ENCODE peak calls at places on chromosomes 7 and 10, in ten cellular contexts. H is astrocyte of the hippocampus; I is Right ventricle myocardium inferior; D is HCEC 1CT; M is stimulated activated CD4-positive, alpha-beta T cell treated with anti-CD3 and anti-CD28 coated beads, Interleukin-4, amount 100 ng/mL, for 1 hour; W is ureter; S is nucleus accumbens; N is NCI-H524; K is occipital lobe; U is endothelial cell. F is an unnamed sample.

GRCh38 chr10:14749051-14749809 is 25.5 kb downstream of the FAM107B start:
- DNase-seq in I (no peak), K (no peak), H (peak), U (no peak), M (no peak), N (no peak), W (no peak), D (no peak), S (no peak), F (no peak)

GRCh38 chr10:3805791-3806381 is 20.9 kb upstream of the KLF6 start:
- DNase-seq in N (no peak), S (no peak), H (peak), M (peak), U (no peak), W (peak), D (peak), I (no peak), K (no peak), F (peak)

GRCh38 chr10:59284111-59284975 is 78.0 kb downstream of the FAM13C start:
- DNase-seq in W (no peak), K (no peak), D (no peak), I (no peak), M (no peak), U (no peak), N (no peak), S (no peak), H (peak), F (no peak)

GRCh38 chr10:114646426-114646825 is 11.6 kb downstream of the ABLIM1 start:
- DNase-seq in S (no peak), I (no peak), U (no peak), K (no peak), M (no peak), H (no peak), D (no peak), W (no peak), N (no peak), F (no peak)

GRCh38 chr7:34612671-34613070 is 45.3 kb upstream of the NPSR1 start:
- DNase-seq in W (no peak), I (no peak), K (no peak), S (no peak), M (no peak), H (peak), U (no peak), N (no peak), D (no peak), F (no peak)

GRCh38 chr10:124512600-124512999 is 51.0 kb downstream of the LHPP start:
- DNase-seq in N (no peak), W (no peak), D (no peak), H (no peak), S (no peak), U (no peak), I (no peak), M (no peak), K (no peak), F (no peak)

GRCh38 chr7:106294334-106294733 is 9.6 kb upstream of the NAMPT start:
- DNase-seq in H (no peak), S (no peak), D (no peak), N (no peak), U (no peak), K (no peak), I (no peak), W (no peak), M (no peak), F (no peak)

GRCh38 chr7:112520787-112521186 is 40.0 kb downstream of the LSMEM1 start:
- DNase-seq in S (no peak), D (no peak), H (no peak), U (no peak), M (no peak), N (no peak), K (no peak), W (no peak), I (no peak), F (no peak)

GRCh38 chr10:75743231-75743864 is 311.9 kb downstream of the LRMDA start:
- DNase-seq in S (no peak), D (no peak), K (no peak), H (no peak), W (no peak), N (no peak), U (no peak), M (no peak), I (no peak), F (no peak)

GRCh38 chr10:97542169-97543024 is 30.2 kb upstream of the ANKRD2 start:
- DNase-seq in N (peak), D (peak), H (peak), M (peak), K (peak), S (peak), U (no peak), I (peak), W (peak), F (peak)

GRCh38 chr7:19215421-19215820 is 70.2 kb upstream of the FERD3L start:
- DNase-seq in M (no peak), U (no peak), K (no peak), S (no peak), H (peak), D (peak), I (no peak), W (no peak), N (no peak), F (peak)

GRCh38 chr7:19102884-19103283 is 14.6 kb downstream of the TWIST1 start:
- DNase-seq in S (no peak), K (no peak), D (no peak), H (no peak), I (no peak), U (no peak), N (no peak), M (no peak), W (no peak), F (no peak)

GRCh38 chr7:151346180-151346769 is 4.7 kb downstream of the NUB1 start:
- DNase-seq in S (no peak), D (no peak), H (peak), K (no peak), U (no peak), W (no peak), N (no peak), M (no peak), I (no peak), F (no peak)

GRCh38 chr10:1177936-1178335 is 121.8 kb downstream of the WDR37 start:
- DNase-seq in I (no peak), K (no peak), D (no peak), H (no peak), W (no peak), U (no peak), M (no peak), S (no peak), N (no peak), F (no peak)

GRCh38 chr10:84177541-84178386 is 4.2 kb downstream of the GPR15LG start:
- DNase-seq in K (peak), D (no peak), S (no peak), M (no peak), H (no peak), N (no peak), I (no peak), U (no peak), W (no peak), F (no peak)

GRCh38 chr7:46603780-46604725 is 683.0 kb upstream of the IGFBP3 start:
- DNase-seq in D (peak), M (no peak), S (no peak), N (no peak), U (no peak), K (no peak), W (peak), H (peak), I (peak), F (peak)

GRCh38 chr7:15915694-15916093 is 229.2 kb upstream of the MEOX2 start:
- DNase-seq in D (peak), K (no peak), N (no peak), M (no peak), U (no peak), W (no peak), I (no peak), H (no peak), S (no peak), F (no peak)

GRCh38 chr10:69963835-69964710 is 88.6 kb upstream of the MACROH2A2 start:
- DNase-seq in W (no peak), N (no peak), D (no peak), I (no peak), K (no peak), S (no peak), H (no peak), M (no peak), U (no peak), F (no peak)

GRCh38 chr10:98778277-98778759 is 331.6 kb upstream of the HPS1 start:
- DNase-seq in H (no peak), D (no peak), N (no peak), M (no peak), W (no peak), I (no peak), S (no peak), U (no peak), K (no peak), F (no peak)

GRCh38 chr10:22682237-22683192 is 31.9 kb downstream of the PIP4K2A start:
- DNase-seq in W (no peak), N (no peak), D (peak), S (no peak), I (no peak), K (no peak), H (peak), U (no peak), M (no peak), F (peak)

GRCh38 chr10:112653215-112653614 is 206.2 kb downstream of the VTI1A start:
- DNase-seq in W (no peak), H (no peak), S (no peak), U (no peak), N (no peak), K (no peak), M (no peak), D (no peak), I (no peak), F (no peak)

GRCh38 chr10:92756233-92757065 is 66.7 kb downstream of the HHEX start:
- DNase-seq in U (peak), M (no peak), N (no peak), H (no peak), W (no peak), K (no peak), I (no peak), S (no peak), D (peak), F (peak)

GRCh38 chr7:143458263-143458662 is 15.0 kb downstream of the TAS2R60 start:
- DNase-seq in H (no peak), D (peak), N (no peak), M (no peak), I (no peak), K (no peak), W (no peak), U (no peak), S (no peak), F (no peak)

GRCh38 chr7:7816084-7816483 is 97.7 kb upstream of the RPA3 start:
- DNase-seq in N (no peak), M (no peak), S (no peak), H (no peak), K (no peak), U (no peak), I (no peak), D (no peak), W (no peak), F (no peak)